ENCODE peak calls at places on chromosomes 2 and 18, in ten cellular contexts. P is cardiac fibroblast, W is stomach, O is H9, L is HFF-Myc, G is lower leg skin, S is AG10803, N is mammary epithelial cell, M is AG04450, C is astrocyte. Z is an unnamed sample.

GRCh38 chr18:58208207-58208944 is 164.3 kb downstream of the NEDD4L start:
- DNase-seq in P (peak; percentile 44), W (no peak), O (no peak), L (no peak), G (no peak), S (peak; percentile 62), N (no peak), M (no peak), C (peak; percentile 37), Z (no peak)

GRCh38 chr2:237434916-237435315 is 21.0 kb upstream of the COL6A3 start:
- DNase-seq in P (peak; percentile 86), W (no peak), O (no peak), L (no peak), G (no peak), S (peak; percentile 76), N (no peak), M (no peak), C (peak; percentile 91), Z (no peak)

GRCh38 chr2:132460781-132461180 is 44.2 kb downstream of the GPR39 start:
- DNase-seq in P (no peak), W (no peak), O (no peak), L (no peak), G (no peak), S (peak; percentile 14), N (no peak), M (no peak), C (peak; percentile 59), Z (no peak)

GRCh38 chr2:200081221-200081620 is 125.8 kb downstream of the MAIP1 start:
- DNase-seq in P (no peak), W (no peak), O (no peak), L (no peak), G (no peak), S (no peak), N (no peak), M (no peak), C (peak; percentile 23), Z (no peak)

GRCh38 chr18:61322265-61322873 is 10.9 kb upstream of the CDH20 start:
- DNase-seq in P (peak; percentile 72), W (peak; percentile 44), O (peak; percentile 80), L (peak; percentile 9), G (peak; percentile 86), S (peak; percentile 50), N (peak; percentile 35), M (peak; percentile 8), C (peak; percentile 7), Z (peak; percentile 42)

GRCh38 chr2:105455488-105455991 is 56.7 kb upstream of the FHL2 start:
- DNase-seq in P (peak; percentile 99), W (peak; percentile 74), O (no peak), L (peak; percentile 52), G (no peak), S (peak; percentile 100), N (peak; percentile 99), M (peak; percentile 61), C (peak; percentile 99), Z (no peak)

GRCh38 chr2:229275506-229275905 is 4.4 kb upstream of the PID1 start:
- DNase-seq in P (no peak), W (no peak), O (no peak), L (no peak), G (no peak), S (peak; percentile 56), N (no peak), M (no peak), C (no peak), Z (no peak)

GRCh38 chr2:48183276-48183675 is 277.0 kb upstream of the FBXO11 start:
- DNase-seq in P (no peak), W (no peak), O (no peak), L (no peak), G (no peak), S (no peak), N (no peak), M (no peak), C (no peak), Z (no peak)

GRCh38 chr2:37324536-37324785 is 172 bp downstream of the PRKD3 start:
- DNase-seq in P (peak; percentile 69), W (no peak), O (no peak), L (no peak), G (peak; percentile 96), S (peak; percentile 73), N (no peak), M (no peak), C (peak; percentile 43), Z (peak; percentile 41)

GRCh38 chr2:238684362-238685326 is 163.2 kb upstream of the TWIST2 start:
- DNase-seq in P (peak; percentile 100), W (no peak), O (no peak), L (peak; percentile 99), G (no peak), S (peak; percentile 100), N (peak; percentile 99), M (peak; percentile 94), C (peak; percentile 99), Z (no peak)

GRCh38 chr18:45850021-45850420 is 24.5 kb downstream of the SIGLEC15 start:
- DNase-seq in P (peak; percentile 26), W (no peak), O (peak; percentile 59), L (no peak), G (no peak), S (no peak), N (no peak), M (no peak), C (no peak), Z (no peak)

GRCh38 chr2:128288781-128289180 is 29.9 kb downstream of the HS6ST1 start:
- DNase-seq in P (no peak), W (no peak), O (no peak), L (no peak), G (no peak), S (no peak), N (no peak), M (no peak), C (no peak), Z (no peak)
- TF ChIP-seq CTCF in P (no peak), W (no peak), O (no peak), L (no peak), G (no peak), S (no peak), N (no peak), M (no peak), C (no peak), Z (no peak)

GRCh38 chr18:3793545-3793944 is 343.6 kb downstream of the TGIF1 start:
- DNase-seq in P (peak; percentile 52), W (no peak), O (no peak), L (no peak), G (no peak), S (no peak), N (no peak), M (no peak), C (peak; percentile 52), Z (no peak)

GRCh38 chr18:3791258-3791657 is 341.3 kb downstream of the TGIF1 start:
- DNase-seq in P (no peak), W (no peak), O (no peak), L (no peak), G (no peak), S (no peak), N (no peak), M (no peak), C (no peak), Z (no peak)

GRCh38 chr18:3792711-3793110 is 342.7 kb downstream of the TGIF1 start:
- DNase-seq in P (no peak), W (no peak), O (no peak), L (no peak), G (no peak), S (no peak), N (no peak), M (no peak), C (no peak), Z (no peak)

GRCh38 chr18:3790702-3791101 is 340.7 kb downstream of the TGIF1 start:
- DNase-seq in P (no peak), W (no peak), O (no peak), L (no peak), G (no peak), S (no peak), N (no peak), M (no peak), C (peak; percentile 94), Z (no peak)

DNA sequence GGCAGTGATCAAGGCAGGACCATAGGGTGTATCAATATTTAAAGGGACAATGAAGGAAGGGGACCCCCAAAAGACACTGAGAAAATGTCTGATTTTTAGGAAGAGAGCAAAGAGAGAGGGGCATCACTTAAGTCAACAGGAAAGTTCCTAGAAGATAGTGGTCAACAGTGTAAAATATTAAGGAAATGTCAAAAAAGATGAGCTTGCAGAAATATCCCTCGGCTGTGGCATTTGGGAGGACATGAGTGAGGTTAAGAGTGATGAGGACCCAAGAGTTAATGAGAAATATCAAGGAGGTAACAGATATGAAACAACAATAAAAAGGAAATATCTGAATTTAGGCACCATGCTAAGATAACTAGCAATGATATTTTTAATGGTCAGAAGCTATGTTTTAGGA is 339.6 kb downstream of the TGIF1 start:
- DNase-seq in P (no peak), W (no peak), O (no peak), L (no peak), G (no peak), S (no peak), N (no peak), M (no peak), C (no peak), Z (no peak)
- TF ChIP-seq CTCF in P (no peak), W (no peak), O (no peak), L (no peak), G (no peak), S (no peak), N (no peak), M (no peak), C (no peak), Z (no peak)

DNA sequence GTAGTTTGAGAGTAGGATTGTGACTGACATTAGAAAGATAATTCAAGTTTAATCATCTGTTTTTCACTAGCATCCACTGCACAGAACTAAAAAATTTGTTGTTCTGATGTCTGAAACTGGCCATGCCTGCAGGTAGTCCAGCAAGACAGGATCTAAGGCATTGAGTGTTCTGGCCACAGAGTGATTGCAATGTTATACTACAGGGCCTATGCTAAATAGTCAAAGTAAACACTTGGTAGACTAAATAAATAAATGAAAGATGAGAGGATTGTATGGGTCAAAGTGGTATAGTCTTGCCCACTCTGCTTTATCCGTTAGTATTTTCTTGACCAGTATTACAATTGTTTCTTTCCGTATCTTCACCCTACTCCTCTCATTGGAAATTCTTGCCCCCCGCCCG is 27.6 kb upstream of the FANCL start:
- DNase-seq in P (no peak), W (no peak), O (no peak), L (no peak), G (no peak), S (no peak), N (no peak), M (no peak), C (no peak), Z (no peak)
- TF ChIP-seq CTCF in P (no peak), W (no peak), O (no peak), L (no peak), G (no peak), S (no peak), N (no peak), M (no peak), C (no peak), Z (no peak)

DNA sequence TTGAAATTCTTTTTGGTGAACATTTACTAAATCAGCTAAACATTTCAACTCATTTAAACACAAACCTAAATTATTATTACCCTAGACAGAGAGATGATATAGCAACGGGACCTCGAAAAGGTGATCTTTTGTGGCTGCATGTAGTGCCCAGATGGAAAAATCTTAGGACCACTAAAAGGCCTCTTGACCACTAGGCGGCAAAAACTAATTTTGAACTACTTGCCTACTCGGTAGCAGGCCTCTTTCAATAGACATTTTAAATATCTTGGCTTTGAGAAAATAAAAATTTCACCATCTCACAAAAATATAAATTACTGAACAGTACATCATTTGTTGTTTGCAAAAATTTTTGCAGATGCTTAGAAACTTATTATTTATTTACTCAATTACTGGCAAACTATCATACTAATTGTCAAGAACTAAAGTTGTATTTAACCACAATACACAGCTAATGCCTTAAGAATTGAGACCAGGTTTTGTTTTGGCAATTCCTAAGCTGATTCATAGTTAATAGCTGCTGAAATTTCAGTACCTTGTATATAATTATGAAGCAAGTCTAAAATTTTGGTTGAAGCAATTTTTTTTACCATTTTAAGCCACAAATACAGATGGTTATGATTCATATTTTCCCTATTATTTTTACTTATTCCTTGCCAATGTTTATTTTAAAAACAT is 9.4 kb downstream of the COL3A1 start:
- DNase-seq in P (peak; percentile 90), W (no peak), O (no peak), L (no peak), G (no peak), S (peak; percentile 97), N (no peak), M (no peak), C (peak; percentile 81), Z (no peak)
- TF ChIP-seq CTCF in P (peak; percentile 54), W (no peak), O (peak; percentile 65), L (peak; percentile 60), G (no peak), S (peak; percentile 73), N (peak; percentile 36), M (peak; percentile 60), C (peak; percentile 56), Z (no peak)